ENCODE peak calls at places on chromosomes 5 and 9, in five cellular contexts. X is WTC11, L is GM06990, Y is HL-60, K is GM12865. V is an unnamed sample.

GRCh38 chr5:62771331-62771730 is 192.7 kb downstream of the LRRC70 start:
- DNase-seq in X (no peak), L (no peak), Y (no peak), K (no peak), V (no peak)

GRCh38 chr9:114309096-114309495 is 13.8 kb upstream of the ORM1 start:
- DNase-seq in X (no peak), L (no peak), Y (no peak), K (no peak), V (no peak)

GRCh38 chr9:14033067-14033466 is 280.9 kb downstream of the NFIB start:
- DNase-seq in X (no peak), L (no peak), Y (no peak), K (no peak), V (no peak)

GRCh38 chr9:114385412-114386181 is 2.2 kb downstream of the AKNA start:
- DNase-seq in X (no peak), L (peak; percentile 87), Y (peak; percentile 80), K (peak; percentile 97), V (peak; percentile 86)

GRCh38 chr5:164422400-164422799 is 917.0 kb downstream of the MAT2B start:
- DNase-seq in X (peak; percentile 59), L (no peak), Y (no peak), K (peak; percentile 5), V (no peak)

GRCh38 chr5:76999451-76999850 is 30.8 kb upstream of the AGGF1 start:
- DNase-seq in X (no peak), L (no peak), Y (peak; percentile 14), K (no peak), V (no peak)

GRCh38 chr5:78076351-78076750 is 218.1 kb downstream of the AP3B1 start:
- DNase-seq in X (no peak), L (no peak), Y (no peak), K (no peak), V (no peak)

GRCh38 chr9:13688223-13688989 is 408.9 kb upstream of the MPDZ start:
- DNase-seq in X (peak; percentile 11), L (no peak), Y (no peak), K (no peak), V (no peak)

GRCh38 chr5:34487202-34487879 is 168.8 kb upstream of the RAI14 start:
- DNase-seq in X (no peak), L (no peak), Y (no peak), K (no peak), V (no peak)

GRCh38 chr5:87755378-87755777 is 342.6 kb upstream of the CCNH start:
- DNase-seq in X (peak; percentile 18), L (no peak), Y (no peak), K (no peak), V (no peak)

GRCh38 chr5:17146280-17146841 is 71.1 kb upstream of the BASP1 start:
- DNase-seq in X (no peak), L (no peak), Y (no peak), K (no peak), V (no peak)

GRCh38 chr5:102421647-102422046 is 77.2 kb downstream of the SLCO6A1 start:
- DNase-seq in X (no peak), L (no peak), Y (no peak), K (peak; percentile 8), V (no peak)

GRCh38 chr9:81492710-81493447 is 196.5 kb downstream of the TLE1 start:
- DNase-seq in X (no peak), L (no peak), Y (no peak), K (no peak), V (no peak)

GRCh38 chr5:35821513-35821912 is 35.2 kb upstream of the IL7R start:
- DNase-seq in X (no peak), L (no peak), Y (no peak), K (no peak), V (no peak)

GRCh38 chr9:92208693-92209524 is 84.6 kb downstream of the IARS1 start:
- DNase-seq in X (no peak), L (no peak), Y (no peak), K (no peak), V (no peak)

GRCh38 chr5:106408141-106408540 is 1262.6 kb downstream of the EFNA5 start:
- DNase-seq in X (no peak), L (no peak), Y (no peak), K (no peak), V (no peak)

GRCh38 chr9:124291801-124292396 is 34.1 kb downstream of the NEK6 start:
- DNase-seq in X (no peak), L (peak; percentile 75), Y (no peak), K (peak; percentile 89), V (peak; percentile 76)

GRCh38 chr9:133200631-133201030 is 8.4 kb downstream of the OBP2B start:
- DNase-seq in X (no peak), L (no peak), Y (no peak), K (no peak), V (no peak)

GRCh38 chr5:176870110-176870591 is 29.0 kb downstream of the HK3 start:
- DNase-seq in X (peak; percentile 83), L (no peak), Y (no peak), K (peak; percentile 9), V (no peak)

GRCh38 chr5:57955506-57955905 is 472.9 kb upstream of the ACTBL2 start:
- DNase-seq in X (no peak), L (no peak), Y (no peak), K (no peak), V (no peak)

GRCh38 chr5:80739898-80740297 is 85.1 kb upstream of the DHFR start:
- DNase-seq in X (no peak), L (no peak), Y (no peak), K (no peak), V (no peak)

GRCh38 chr5:80739057-80739456 is 84.3 kb upstream of the DHFR start:
- DNase-seq in X (no peak), L (no peak), Y (no peak), K (no peak), V (no peak)

GRCh38 chr5:80738466-80738865 is 83.7 kb upstream of the DHFR start:
- DNase-seq in X (no peak), L (no peak), Y (no peak), K (no peak), V (no peak)

GRCh38 chr5:80741015-80741414 is 86.2 kb upstream of the DHFR start:
- DNase-seq in X (no peak), L (peak; percentile 15), Y (no peak), K (peak; percentile 12), V (peak; percentile 18)

DNA sequence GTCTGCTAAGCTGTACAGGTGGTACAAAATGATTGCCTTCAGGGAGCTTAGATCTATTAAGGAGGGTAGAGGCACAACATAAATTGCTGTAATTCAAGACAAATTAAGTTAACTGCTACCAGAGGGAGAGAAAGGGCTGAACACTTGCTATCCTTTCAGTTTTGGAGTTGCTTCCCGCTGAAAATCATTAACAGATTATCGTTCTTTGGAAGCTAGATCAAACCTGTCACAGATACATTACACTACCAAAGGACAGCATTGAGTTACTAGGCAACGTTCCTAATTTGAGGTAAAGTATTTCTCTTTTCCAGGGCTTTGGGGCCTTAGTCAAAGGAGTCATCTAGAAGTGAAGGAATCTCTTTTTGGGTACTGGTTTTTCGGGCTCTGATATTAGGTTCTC is 84.7 kb upstream of the DHFR start:
- DNase-seq in X (no peak), L (no peak), Y (no peak), K (no peak), V (no peak)
- TF ChIP-seq CTCF in X (no peak), L (no peak), Y (no peak), K (no peak), V (no peak)

GRCh38 chr5:157574456-157575095 is 999 bp downstream of the ADAM19 start:
- DNase-seq in X (peak; percentile 25), L (peak; percentile 32), Y (no peak), K (peak; percentile 41), V (peak; percentile 43)
- TF ChIP-seq CTCF in X (no peak), L (no peak), Y (no peak), K (no peak), V (no peak)

DNA sequence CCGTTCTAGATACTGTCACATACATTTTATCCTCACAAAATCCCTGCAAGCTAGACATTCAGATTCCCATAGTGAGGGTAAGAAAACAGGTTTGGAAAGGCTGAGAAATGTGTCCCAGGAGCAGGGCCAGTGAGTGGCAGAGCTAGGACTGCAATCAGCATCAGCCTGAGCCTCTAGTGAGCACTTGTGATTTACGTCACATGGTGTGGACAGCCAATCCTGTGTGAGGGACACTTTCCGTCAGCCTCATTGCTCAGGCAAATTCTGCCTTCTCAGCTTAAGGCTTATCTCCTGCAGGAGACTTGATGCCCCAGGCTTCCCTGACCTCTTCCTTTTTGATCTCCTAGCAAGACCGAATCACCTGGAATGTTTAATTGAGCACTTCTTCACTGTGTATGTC is 60.3 kb downstream of the GLRA1 start:
- DNase-seq in X (no peak), L (no peak), Y (no peak), K (peak; percentile 13), V (no peak)
- TF ChIP-seq CTCF in X (no peak), L (no peak), Y (no peak), K (no peak), V (no peak)

DNA sequence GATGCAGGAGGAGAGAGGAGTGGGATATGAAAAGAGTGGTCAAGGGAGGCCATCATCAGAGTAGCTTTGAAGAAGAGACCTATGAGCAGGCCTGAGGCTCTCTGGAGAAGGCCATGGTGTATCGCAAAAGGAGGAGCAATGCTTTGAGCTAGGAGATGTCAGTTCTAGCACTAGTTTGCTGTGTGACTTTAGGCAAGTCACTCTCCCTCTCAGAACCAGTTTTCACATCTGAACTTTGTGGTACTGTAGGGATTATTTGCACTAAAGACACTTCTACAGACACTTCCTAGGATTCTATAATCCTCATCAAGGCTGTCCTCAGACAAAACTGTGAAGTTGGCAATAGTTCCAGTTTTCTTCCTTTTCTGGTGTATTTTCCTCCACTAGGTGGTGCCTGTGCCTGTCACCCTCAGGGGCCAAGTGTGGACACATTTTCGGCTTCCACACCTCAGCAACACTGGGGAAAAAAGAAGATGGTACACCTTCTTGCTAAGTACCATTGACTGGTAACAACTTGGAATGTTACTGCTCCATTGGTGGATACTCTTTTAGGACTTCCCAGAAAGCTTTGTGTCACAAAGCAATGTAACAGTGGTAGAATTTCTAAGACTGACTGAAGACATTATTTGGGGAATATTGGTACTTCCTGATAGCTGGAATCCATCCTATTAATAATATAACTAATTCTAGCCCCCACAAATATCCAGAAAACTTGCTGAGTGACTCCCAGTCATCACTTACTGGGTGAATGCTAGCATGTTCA is 9.9 kb downstream of the PAPPA start:
- DNase-seq in X (no peak), L (no peak), Y (no peak), K (peak; percentile 18), V (no peak)
- TF ChIP-seq CTCF in X (peak; percentile 42), L (peak; percentile 58), Y (no peak), K (peak; percentile 43), V (peak; percentile 23)

GRCh38 chr5:79878721-79879336 is 112.2 kb downstream of the MTX3 start:
- DNase-seq in X (peak; percentile 78), L (no peak), Y (no peak), K (peak; percentile 44), V (peak; percentile 36)
- TF ChIP-seq CTCF in X (peak; percentile 66), L (peak; percentile 65), Y (no peak), K (peak; percentile 60), V (peak; percentile 38)

V was measured in GM10248.